ENCODE peak calls at places on chromosomes 5 and 9, in ten cellular contexts. W is AG04450, X is progenitor cell of endocrine pancreas, F is GM20000, J is HCT116, G is AG09309, I is astrocyte, B is breast epithelium, S is left ventricle myocardium inferior, Z is lower leg skin. A is an unnamed sample.

GRCh38 chr5:146962801-146963355 is 84.3 kb upstream of the PPP2R2B start:
- DNase-seq in W (no peak), X (no peak), F (no peak), J (no peak), G (peak; percentile 25), I (peak; percentile 60), B (no peak), S (no peak), Z (no peak), A (no peak)

GRCh38 chr9:134707031-134707680 is 65.6 kb downstream of the COL5A1 start:
- DNase-seq in W (peak; percentile 63), X (no peak), F (no peak), J (no peak), G (peak; percentile 21), I (peak; percentile 62), B (no peak), S (peak; percentile 88), Z (no peak), A (peak; percentile 91)

GRCh38 chr5:169300468-169301385 is at the start of gene SLIT3:
- DNase-seq in W (no peak), X (peak; percentile 60), F (peak; percentile 35), J (no peak), G (peak; percentile 52), I (peak; percentile 78), B (peak; percentile 61), S (peak; percentile 74), Z (peak; percentile 55), A (peak; percentile 57)

GRCh38 chr5:151459680-151460079 is 12.3 kb downstream of the SLC36A1 start:
- DNase-seq in W (no peak), X (no peak), F (no peak), J (no peak), G (no peak), I (no peak), B (no peak), S (no peak), Z (no peak), A (peak; percentile 81)

GRCh38 chr5:134948929-134949328 is 18.8 kb upstream of the CATSPER3 start:
- DNase-seq in W (no peak), X (no peak), F (no peak), J (no peak), G (no peak), I (peak; percentile 57), B (no peak), S (no peak), Z (no peak), A (no peak)

GRCh38 chr5:110112355-110112754 is 422.6 kb downstream of the MAN2A1 start:
- DNase-seq in W (no peak), X (no peak), F (no peak), J (no peak), G (no peak), I (no peak), B (no peak), S (no peak), Z (no peak), A (no peak)

GRCh38 chr5:97628011-97628410 is 445.0 kb upstream of the RIOK2 start:
- DNase-seq in W (no peak), X (no peak), F (no peak), J (no peak), G (peak; percentile 24), I (peak; percentile 1), B (no peak), S (no peak), Z (no peak), A (no peak)

GRCh38 chr5:123007292-123007691 is 29.2 kb downstream of the PPIC start:
- DNase-seq in W (no peak), X (no peak), F (no peak), J (no peak), G (no peak), I (peak; percentile 48), B (no peak), S (no peak), Z (no peak), A (no peak)

GRCh38 chr9:106717686-106718085 is 145.3 kb upstream of the ZNF462 start:
- DNase-seq in W (peak; percentile 41), X (no peak), F (no peak), J (peak; percentile 8), G (peak; percentile 10), I (peak; percentile 85), B (no peak), S (no peak), Z (no peak), A (no peak)
- TF ChIP-seq CTCF in W (peak; percentile 8), X (peak; percentile 20), F (no peak), J (peak; percentile 8), G (no peak), I (no peak), B (no peak), S (peak; percentile 19), Z (no peak), A (no peak)

GRCh38 chr9:96117398-96118060 is 184.4 kb downstream of the HSD17B3 start:
- DNase-seq in W (no peak), X (no peak), F (no peak), J (no peak), G (no peak), I (no peak), B (no peak), S (no peak), Z (no peak), A (no peak)

GRCh38 chr9:96121162-96121561 is 180.8 kb downstream of the HSD17B3 start:
- DNase-seq in W (no peak), X (no peak), F (no peak), J (no peak), G (no peak), I (peak; percentile 36), B (no peak), S (no peak), Z (no peak), A (no peak)

GRCh38 chr9:96113045-96113444 is 188.9 kb downstream of the HSD17B3 start:
- DNase-seq in W (no peak), X (no peak), F (no peak), J (no peak), G (no peak), I (no peak), B (no peak), S (no peak), Z (no peak), A (no peak)

GRCh38 chr9:96122255-96122654 is 179.7 kb downstream of the HSD17B3 start:
- DNase-seq in W (no peak), X (no peak), F (no peak), J (no peak), G (no peak), I (no peak), B (no peak), S (no peak), Z (no peak), A (no peak)

DNA sequence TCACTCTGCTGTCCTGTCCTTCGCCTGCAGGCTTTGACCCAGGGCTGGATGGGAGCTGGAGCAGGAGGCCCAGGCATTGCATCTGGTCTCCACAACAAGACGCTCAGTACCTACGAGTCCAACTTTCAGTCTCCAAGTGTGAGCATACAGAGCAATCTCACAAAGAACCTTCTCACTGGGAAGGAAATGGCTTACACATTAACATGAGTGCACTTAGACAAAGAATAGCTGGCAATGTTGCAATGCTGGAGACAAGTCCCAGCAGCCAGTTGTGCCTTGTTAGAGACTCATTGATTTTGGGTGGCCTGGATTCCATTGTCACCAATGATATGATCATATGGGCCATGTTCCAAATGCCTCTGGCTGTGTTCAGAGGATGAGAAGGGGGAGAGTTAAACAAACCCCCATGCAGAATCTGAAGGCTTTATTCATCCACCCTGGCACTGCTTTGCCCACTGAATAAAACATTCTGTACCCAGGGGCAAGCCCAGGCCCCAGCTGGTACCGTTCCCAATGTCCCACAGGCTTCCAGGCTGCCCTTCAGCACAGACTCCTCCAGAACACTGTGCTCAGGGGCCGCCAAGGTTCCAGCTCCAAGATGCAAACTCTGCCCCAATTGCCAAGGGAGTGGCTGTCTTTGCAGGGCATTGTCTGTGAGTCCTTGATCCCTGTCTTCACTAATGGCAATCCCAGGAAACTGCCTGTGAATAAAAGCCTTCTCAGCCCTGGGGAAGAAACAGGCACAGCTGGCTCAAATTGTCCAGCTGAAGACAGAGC is 185.5 kb downstream of the HSD17B3 start:
- DNase-seq in W (no peak), X (no peak), F (no peak), J (no peak), G (no peak), I (no peak), B (peak; percentile 59), S (no peak), Z (no peak), A (no peak)
- TF ChIP-seq CTCF in W (no peak), X (no peak), F (no peak), J (no peak), G (no peak), I (no peak), B (no peak), S (no peak), Z (no peak), A (no peak)

GRCh38 chr5:155001523-155001922 is 12.0 kb upstream of the KIF4B start:
- DNase-seq in W (no peak), X (no peak), F (no peak), J (no peak), G (no peak), I (no peak), B (no peak), S (no peak), Z (no peak), A (no peak)

GRCh38 chr5:154997746-154998145 is 15.8 kb upstream of the KIF4B start:
- DNase-seq in W (no peak), X (no peak), F (no peak), J (no peak), G (no peak), I (peak; percentile 18), B (no peak), S (no peak), Z (no peak), A (no peak)

GRCh38 chr5:154999865-155000264 is 13.7 kb upstream of the KIF4B start:
- DNase-seq in W (no peak), X (no peak), F (no peak), J (no peak), G (no peak), I (no peak), B (no peak), S (no peak), Z (no peak), A (no peak)

GRCh38 chr5:154993461-154993860 is 20.1 kb upstream of the KIF4B start:
- DNase-seq in W (no peak), X (no peak), F (no peak), J (no peak), G (no peak), I (no peak), B (no peak), S (no peak), Z (no peak), A (no peak)

DNA sequence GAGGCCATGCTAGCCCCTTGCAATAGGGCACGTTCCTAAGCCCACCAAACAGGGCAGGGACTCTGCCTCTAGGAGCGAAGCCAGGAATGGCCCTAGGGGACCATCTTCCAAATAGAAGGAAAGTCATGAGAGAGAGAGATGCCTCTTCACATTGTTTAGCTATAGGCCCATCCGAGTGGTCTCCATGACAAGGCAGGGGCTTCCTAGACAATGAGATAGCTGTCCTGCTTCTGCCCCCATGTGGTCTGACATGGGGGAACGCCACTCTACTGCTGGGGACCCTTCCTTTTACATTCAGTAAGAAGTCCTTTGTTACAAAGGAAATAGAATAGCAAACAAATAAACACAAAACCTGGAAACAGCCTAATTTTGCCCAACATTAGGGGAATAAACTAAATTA is 17.9 kb upstream of the KIF4B start:
- DNase-seq in W (no peak), X (no peak), F (no peak), J (no peak), G (no peak), I (no peak), B (no peak), S (no peak), Z (no peak), A (no peak)
- TF ChIP-seq CTCF in W (no peak), X (no peak), F (no peak), J (peak; percentile 26), G (no peak), I (no peak), B (no peak), S (no peak), Z (no peak), A (no peak)

DNA sequence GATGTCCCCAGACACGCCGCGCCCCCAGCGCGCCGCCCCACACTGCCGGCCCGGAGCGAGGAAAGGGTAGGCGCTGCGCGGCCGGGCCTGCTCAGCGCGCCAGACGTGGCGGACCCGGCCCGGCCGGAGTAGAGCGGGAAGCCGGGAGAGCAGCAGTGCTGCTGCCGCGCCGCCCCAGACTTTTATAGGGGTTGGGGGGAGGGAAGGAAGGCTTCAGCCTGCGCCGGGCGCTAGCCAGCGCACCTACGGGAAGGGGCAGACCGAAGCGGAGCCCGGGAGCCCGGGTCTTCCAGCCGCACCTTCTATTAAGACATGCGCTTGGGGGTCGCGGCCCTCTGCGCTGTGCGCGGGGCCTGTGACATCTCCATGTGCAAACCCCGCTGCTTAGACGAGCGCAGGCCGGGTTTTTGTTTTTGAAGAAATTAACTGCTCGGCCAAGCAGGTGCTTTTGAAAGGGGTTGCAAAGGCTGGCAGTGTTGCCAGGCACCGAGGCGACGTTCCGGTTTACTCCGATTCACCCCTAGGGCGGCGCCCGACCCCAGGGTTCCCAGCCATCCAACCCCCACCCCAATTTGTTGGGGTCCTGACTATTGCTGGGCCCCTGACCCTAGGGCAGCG is 361 bp upstream of the PAX5 start:
- DNase-seq in W (no peak), X (no peak), F (peak; percentile 82), J (no peak), G (no peak), I (no peak), B (no peak), S (no peak), Z (no peak), A (no peak)
- TF ChIP-seq CTCF in W (no peak), X (peak; percentile 46), F (peak; percentile 64), J (peak; percentile 50), G (no peak), I (no peak), B (no peak), S (no peak), Z (no peak), A (peak; percentile 30)

A was measured in HFFc6.